ENCODE peak calls at places on chromosomes 6 and 20, in five cellular contexts. W, J, I, G and O are unnamed samples.

GRCh38 chr20:48709744-48710143 is 118.1 kb downstream of the PREX1 start:
- DNase-seq in I (no peak), G (no peak), W (no peak), J (no peak), O (no peak)

GRCh38 chr6:80254716-80255115 is 148.2 kb downstream of the BCKDHB start:
- DNase-seq in I (no peak), J (no peak), W (no peak), G (no peak), O (no peak)

GRCh38 chr6:148367418-148368024 is 24.9 kb downstream of the SASH1 start:
- DNase-seq in G (no peak), J (peak), I (no peak), W (peak), O (no peak)

GRCh38 chr6:137767931-137768690 is 98.9 kb upstream of the TNFAIP3 start:
- DNase-seq in I (no peak), W (peak), G (peak), J (peak), O (no peak)

GRCh38 chr6:53347250-53347920 is 1.4 kb downstream of the ELOVL5 start:
- DNase-seq in J (peak), I (peak), G (peak), W (peak), O (peak)

GRCh38 chr6:134021396-134022122 is 30.9 kb downstream of the SLC2A12 start:
- DNase-seq in W (no peak), J (no peak), G (no peak), I (no peak), O (no peak)

GRCh38 chr6:94478178-94479140 is 1059.1 kb upstream of the EPHA7 start:
- DNase-seq in G (no peak), J (no peak), I (no peak), W (no peak), O (no peak)

GRCh38 chr6:160000280-160000704 is 31.4 kb downstream of the IGF2R start:
- DNase-seq in I (no peak), W (peak), G (no peak), J (no peak), O (peak)

GRCh38 chr6:170575250-170575649 is 9.2 kb downstream of the PDCD2 start:
- DNase-seq in G (no peak), W (peak), I (no peak), J (no peak), O (peak)

GRCh38 chr20:59149678-59150504 is 13.7 kb upstream of the ZNF831 start:
- DNase-seq in I (peak), G (peak), J (peak), W (no peak), O (no peak)

GRCh38 chr6:116210750-116211425 is 43.0 kb downstream of the TSPYL4 start:
- DNase-seq in G (no peak), J (no peak), W (peak), I (no peak), O (no peak)

GRCh38 chr6:44831002-44831610 is 443.6 kb downstream of the CDC5L start:
- DNase-seq in J (no peak), I (no peak), W (peak), G (no peak), O (no peak)

GRCh38 chr20:58078741-58079522 is 149.5 kb downstream of the ANKRD60 start:
- DNase-seq in W (peak), J (no peak), I (no peak), G (no peak), O (no peak)

GRCh38 chr6:11616200-11616611 is 78.7 kb downstream of the TMEM170B start:
- DNase-seq in W (peak), J (no peak), G (no peak), I (no peak), O (no peak)

GRCh38 chr20:17558154-17558940 is 11.5 kb upstream of the DSTN start:
- DNase-seq in J (no peak), I (peak), W (peak), G (no peak), O (no peak)

GRCh38 chr20:50679753-50680105 is 11.6 kb downstream of the RIPOR3 start:
- DNase-seq in W (no peak), I (no peak), G (no peak), J (no peak), O (no peak)

GRCh38 chr6:161233986-161234620 is 39.8 kb downstream of the AGPAT4 start:
- DNase-seq in I (no peak), J (no peak), G (no peak), W (peak), O (no peak)

GRCh38 chr6:168875811-168876576 is 377.7 kb downstream of the THBS2 start:
- DNase-seq in I (no peak), G (no peak), W (no peak), J (no peak), O (no peak)

GRCh38 chr6:150143521-150144293 is 863 bp downstream of the PPP1R14C start:
- DNase-seq in G (no peak), I (no peak), W (no peak), J (no peak), O (no peak)

GRCh38 chr20:4633379-4633778 is 88.3 kb upstream of the PRND start:
- DNase-seq in W (no peak), J (no peak), I (no peak), G (no peak), O (no peak)

GRCh38 chr20:36847009-36847709 is 28.8 kb upstream of the TLDC2 start:
- DNase-seq in G (no peak), W (peak), J (no peak), I (no peak), O (no peak)

GRCh38 chr6:142296975-142297604 is 4.7 kb upstream of the ADGRG6 start:
- DNase-seq in I (no peak), G (no peak), W (no peak), J (no peak), O (no peak)

GRCh38 chr20:59351148-59352040 is 51.0 kb downstream of the EDN3 start:
- DNase-seq in J (no peak), G (no peak), W (peak), I (no peak), O (no peak)

GRCh38 chr6:84625510-84625909 is 138.9 kb downstream of the TBX18 start:
- DNase-seq in G (no peak), I (no peak), W (peak), J (no peak), O (no peak)

GRCh38 chr20:58384821-58385220 is 4.2 kb upstream of the VAPB start:
- DNase-seq in G (no peak), W (no peak), I (no peak), J (no peak), O (no peak)

GRCh38 chr20:8424010-8424409 is 291.9 kb downstream of the PLCB1 start:
- DNase-seq in G (no peak), W (peak), J (no peak), I (no peak), O (no peak)

GRCh38 chr6:140487586-140487985 is 1113.1 kb upstream of the CITED2 start:
- DNase-seq in W (no peak), I (no peak), J (no peak), G (no peak), O (no peak)